ENCODE peak calls at places on chromosomes 4 and X, in five cellular contexts. N is WTC11, Q is Calu3, O is lower leg skin, Y is MM.1S. M is an unnamed sample.

GRCh38 chrX:66200855-66201795 is 37.1 kb downstream of the HEPH start:
- DNase-seq in N (no peak), Q (no peak), O (no peak), Y (peak), M (no peak)

GRCh38 chr4:108107729-108108382 is 60.9 kb downstream of the LEF1 start:
- DNase-seq in N (no peak), Q (no peak), O (no peak), Y (no peak), M (no peak)

GRCh38 chr4:180926277-180926676 is 1316.9 kb upstream of the TENM3 start:
- DNase-seq in N (no peak), Q (no peak), O (no peak), Y (no peak), M (no peak)

GRCh38 chrX:32530802-32531403 is 680.4 kb downstream of the DMD start:
- DNase-seq in N (no peak), Q (peak), O (no peak), Y (peak), M (peak)

GRCh38 chr4:80182237-80182866 is 15.0 kb upstream of the PRDM8 start:
- DNase-seq in N (no peak), Q (no peak), O (no peak), Y (no peak), M (no peak)

GRCh38 chr4:19329077-19329476 is 922.6 kb upstream of the SLIT2 start:
- DNase-seq in N (no peak), Q (no peak), O (no peak), Y (no peak), M (no peak)

GRCh38 chr4:81963005-81963404 is 410.8 kb downstream of the HNRNPD start:
- DNase-seq in N (no peak), Q (no peak), O (no peak), Y (no peak), M (no peak)

GRCh38 chr4:36551697-36552214 is 270.3 kb downstream of the DTHD1 start:
- DNase-seq in N (no peak), Q (no peak), O (no peak), Y (no peak), M (no peak)

GRCh38 chr4:184444953-184445309 is 29.4 kb downstream of the IRF2 start:
- DNase-seq in N (no peak), Q (no peak), O (no peak), Y (no peak), M (no peak)

DNA sequence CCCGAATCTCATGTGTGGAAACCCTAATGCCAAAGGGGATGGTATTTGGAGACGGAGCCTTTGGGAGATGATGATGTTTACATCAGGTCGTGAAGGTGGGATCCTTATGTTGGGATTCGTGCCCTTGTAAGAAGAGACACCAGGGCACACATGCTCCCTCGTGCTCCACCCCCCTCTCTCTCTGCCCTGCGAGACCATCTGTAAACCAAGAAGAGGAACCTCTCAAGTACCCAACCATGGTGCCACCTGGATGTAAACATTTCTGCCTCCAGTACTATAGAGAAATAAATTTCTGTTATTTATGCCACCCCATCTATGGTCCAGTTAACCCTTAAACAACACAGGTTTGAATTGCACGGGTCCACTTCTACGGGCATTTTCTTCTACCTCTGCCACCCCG is 179.4 kb downstream of the DHRSX start:
- DNase-seq in N (no peak), Q (no peak), O (no peak), Y (no peak), M (no peak)
- TF ChIP-seq CTCF in N (no peak), Q (no peak), O (no peak), Y (no peak), M (no peak)

DNA sequence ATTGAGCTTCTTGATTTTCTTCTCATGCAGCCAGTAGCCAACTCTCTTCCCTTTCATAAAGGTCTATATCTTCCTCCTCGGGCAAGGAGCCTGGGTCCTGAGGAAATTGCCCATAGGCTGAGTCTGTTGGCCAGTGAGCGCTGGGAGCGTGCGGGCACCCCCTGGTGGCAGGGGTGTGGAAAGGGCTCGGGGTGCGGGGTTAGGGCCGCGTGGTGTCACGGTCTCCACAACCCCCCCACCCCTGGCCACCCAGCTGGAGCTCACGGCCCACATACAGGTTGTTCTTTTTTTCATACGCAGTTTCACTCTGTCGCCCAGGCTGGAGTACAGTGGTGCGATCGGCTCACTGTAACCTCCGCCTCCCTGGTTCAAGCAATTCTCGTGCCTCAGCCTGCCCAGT is 13.1 kb downstream of the RBM10 start:
- DNase-seq in N (peak), Q (no peak), O (no peak), Y (no peak), M (no peak)
- TF ChIP-seq CTCF in N (peak), Q (no peak), O (no peak), Y (no peak), M (peak)

GRCh38 chrX:135973025-135973547 is 702 bp downstream of the MMGT1 start:
- DNase-seq in N (no peak), Q (peak), O (no peak), Y (peak), M (no peak)
- TF ChIP-seq CTCF in N (no peak), Q (no peak), O (no peak), Y (peak), M (no peak)

GRCh38 chr4:120771907-120772306 is 150.6 kb downstream of the PRDM5 start:
- DNase-seq in N (no peak), Q (no peak), O (no peak), Y (no peak), M (no peak)
- TF ChIP-seq CTCF in N (peak), Q (no peak), O (no peak), Y (no peak), M (no peak)

DNA sequence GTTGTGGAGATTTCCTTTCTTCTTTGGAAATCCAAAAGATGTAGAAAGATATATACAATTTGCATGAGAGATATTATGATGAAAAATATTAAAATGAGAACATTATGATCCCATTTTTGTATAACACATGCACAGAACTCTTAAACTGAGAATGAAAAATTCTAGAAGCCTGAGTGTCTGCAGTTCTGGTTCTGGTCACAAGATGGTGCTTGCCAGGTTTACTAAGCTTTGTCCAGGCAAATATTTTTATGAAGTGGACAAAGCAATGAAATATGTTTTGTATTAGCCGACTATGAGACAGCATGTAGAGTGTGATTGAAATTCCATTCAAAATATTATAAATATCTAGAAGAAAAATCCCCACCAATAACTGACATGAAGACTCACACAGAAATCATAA is 2.2 kb downstream of the PWWP3B start:
- DNase-seq in N (no peak), Q (peak), O (no peak), Y (peak), M (no peak)
- TF ChIP-seq CTCF in N (no peak), Q (peak), O (no peak), Y (peak), M (no peak)

DNA sequence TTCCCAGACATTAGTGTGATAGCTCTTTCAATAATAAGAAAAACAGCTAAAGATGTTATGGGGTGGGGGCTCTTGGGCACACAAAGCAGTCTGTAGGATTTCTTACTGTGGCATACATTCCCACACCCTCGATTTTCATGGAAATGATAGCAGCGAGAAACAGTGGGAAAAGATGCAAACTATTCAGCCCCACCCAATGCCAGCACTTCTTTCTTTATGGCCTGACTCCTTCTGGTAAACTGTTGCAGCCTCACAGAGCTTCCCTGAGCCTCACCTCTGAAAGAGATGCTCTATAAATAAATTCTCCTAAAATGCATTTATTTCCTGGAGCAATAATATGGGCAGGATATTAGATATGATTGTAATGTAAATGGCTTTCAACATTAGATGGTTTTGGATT is 908 bp downstream of the ANK2 start:
- DNase-seq in N (no peak), Q (no peak), O (no peak), Y (no peak), M (no peak)
- TF ChIP-seq CTCF in N (no peak), Q (no peak), O (no peak), Y (no peak), M (no peak)

DNA sequence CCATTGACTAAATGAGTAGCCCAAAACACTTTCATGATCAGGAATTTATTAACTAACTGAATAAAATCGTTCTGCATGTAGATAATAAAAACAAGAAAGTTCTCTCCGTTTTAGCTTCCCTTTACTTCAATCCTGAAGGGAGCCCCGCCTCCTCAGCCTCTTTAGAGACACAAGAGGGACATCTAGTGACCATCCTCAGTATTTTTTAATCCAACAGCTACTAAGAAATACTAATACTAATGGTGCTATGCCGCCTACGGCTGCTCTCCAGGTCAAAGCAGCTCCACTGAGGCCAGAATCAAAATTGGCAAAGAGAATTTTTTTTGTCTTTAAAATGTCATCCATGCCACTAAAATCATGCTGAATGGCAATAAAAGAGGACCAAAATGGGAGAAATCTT is 3.2 kb upstream of the PCDH19 start:
- DNase-seq in N (no peak), Q (peak), O (no peak), Y (peak), M (no peak)
- TF ChIP-seq CTCF in N (no peak), Q (peak), O (no peak), Y (peak), M (no peak)

GRCh38 chr4:69822198-69822597 is 37.7 kb downstream of the SULT1E1 start:
- DNase-seq in N (no peak), Q (no peak), O (no peak), Y (no peak), M (no peak)

GRCh38 chr4:69823048-69823447 is 36.9 kb downstream of the SULT1E1 start:
- DNase-seq in N (no peak), Q (no peak), O (no peak), Y (no peak), M (no peak)

GRCh38 chr4:69828828-69829227 is 31.1 kb downstream of the SULT1E1 start:
- DNase-seq in N (no peak), Q (no peak), O (no peak), Y (no peak), M (no peak)

GRCh38 chr4:69818060-69818639 is 41.8 kb downstream of the SULT1E1 start:
- DNase-seq in N (no peak), Q (no peak), O (no peak), Y (no peak), M (no peak)

DNA sequence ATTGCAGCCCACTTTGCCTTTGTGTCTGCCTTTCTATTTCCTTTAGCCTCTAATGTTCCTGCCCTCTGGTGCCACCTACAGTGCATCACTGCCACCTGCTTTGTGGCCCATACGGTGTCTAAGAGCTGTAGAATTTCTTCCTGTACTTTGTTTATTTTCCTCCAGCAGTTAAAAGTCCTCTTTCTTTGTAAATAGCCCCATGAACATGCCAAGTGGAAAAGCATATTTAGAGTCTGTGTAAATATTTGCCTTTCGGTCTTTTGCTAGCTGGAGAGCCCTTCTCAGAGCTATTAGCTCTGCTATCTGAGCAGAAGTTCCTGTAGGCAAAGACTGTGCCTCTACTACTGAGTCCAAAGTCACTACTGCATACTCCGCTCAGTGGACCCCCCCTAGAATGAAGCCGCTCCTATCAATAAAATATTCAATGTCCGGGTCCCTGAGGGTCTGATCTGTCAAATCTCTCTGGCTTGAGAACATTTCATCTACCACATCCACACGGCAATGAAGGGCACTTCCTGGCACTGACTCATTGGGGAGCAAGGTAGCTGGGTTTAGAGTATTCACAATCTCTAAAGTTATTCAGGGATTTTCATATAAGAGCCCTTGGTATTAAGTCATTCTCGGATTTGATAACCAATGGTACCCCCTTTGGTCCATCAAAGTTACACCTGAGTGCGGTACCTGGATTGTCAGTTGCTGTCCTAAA is 36.3 kb downstream of the SULT1E1 start:
- DNase-seq in N (peak), Q (peak), O (no peak), Y (peak), M (no peak)
- TF ChIP-seq CTCF in N (peak), Q (no peak), O (no peak), Y (peak), M (no peak)

DNA sequence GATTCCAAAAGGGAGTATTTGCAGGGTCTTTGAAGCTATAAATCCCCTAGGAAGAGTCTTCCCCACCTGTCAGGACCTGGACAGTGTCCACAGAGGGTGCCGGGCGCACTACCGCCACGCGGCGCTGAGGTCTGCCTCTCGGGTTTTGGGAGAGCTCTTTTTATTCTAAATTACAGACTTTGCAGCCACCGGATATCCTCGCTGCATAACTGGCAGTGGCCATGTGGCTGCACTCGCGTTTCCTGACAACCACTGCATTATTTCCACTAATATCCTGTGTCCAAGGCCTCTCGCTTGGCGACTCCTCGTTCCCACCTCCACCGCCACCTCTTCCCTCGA is 608 bp upstream of the TMEM131L start:
- DNase-seq in N (peak), Q (peak), O (no peak), Y (peak), M (peak)
- TF ChIP-seq CTCF in N (no peak), Q (no peak), O (no peak), Y (no peak), M (no peak)